ENCODE peak calls at places on chromosomes 4 and X, in ten cellular contexts. P is K562, V is AG04450, O is fibroblast of lung, Q is choroid plexus epithelial cell, A is cardiac fibroblast, J is fibroblast of the aortic adventitia, N is HCT116, L is GM12865, E is adrenal gland. Y is an unnamed sample.

GRCh38 chr4:10188400-10189004 is 71.9 kb upstream of the WDR1 start:
- DNase-seq in Q (no peak), J (no peak), E (no peak), V (no peak), N (no peak), L (no peak), A (no peak), P (no peak), O (no peak), Y (no peak)

GRCh38 chrX:49157194-49157593 is 5.4 kb upstream of the MAGIX start:
- DNase-seq in L (no peak), O (no peak), N (no peak), P (no peak), A (no peak), Q (no peak), E (no peak), J (no peak), V (no peak), Y (no peak)

GRCh38 chrX:102835504-102836146 is 101.4 kb upstream of the RAB40AL start:
- DNase-seq in J (peak; percentile 55), N (no peak), P (peak; percentile 11), Q (peak; percentile 61), O (peak; percentile 51), A (peak; percentile 50), L (peak; percentile 26), E (peak; percentile 34), V (no peak), Y (no peak)

GRCh38 chr4:113109106-113109740 is 59.8 kb downstream of the ANK2 start:
- DNase-seq in O (no peak), L (no peak), E (no peak), P (no peak), Q (no peak), J (no peak), A (no peak), N (no peak), V (no peak), Y (no peak)

GRCh38 chrX:69158166-69159040 is 6.8 kb downstream of the PJA1 start:
- DNase-seq in Q (peak; percentile 88), E (peak; percentile 70), N (no peak), P (peak; percentile 34), L (peak; percentile 61), J (peak; percentile 82), A (peak; percentile 91), V (peak; percentile 48), O (peak; percentile 83), Y (peak; percentile 31)

GRCh38 chr4:120915311-120915710 is 7.2 kb downstream of the PRDM5 start:
- DNase-seq in V (no peak), L (no peak), P (no peak), J (no peak), E (no peak), Q (no peak), N (no peak), A (no peak), O (no peak), Y (no peak)

GRCh38 chrX:154020500-154021115 is 906 bp upstream of the IRAK1 start:
- DNase-seq in J (no peak), P (no peak), V (no peak), L (no peak), O (no peak), Q (no peak), E (no peak), N (no peak), A (no peak), Y (no peak)

GRCh38 chr4:88040707-88041106 is 33.3 kb downstream of the PKD2 start:
- DNase-seq in N (no peak), A (no peak), L (no peak), E (no peak), J (no peak), Q (no peak), P (no peak), V (no peak), O (no peak), Y (no peak)

GRCh38 chrX:41822917-41823316 is 98.9 kb downstream of the GPR82 start:
- DNase-seq in J (no peak), V (no peak), P (peak; percentile 16), A (no peak), E (no peak), O (no peak), Q (no peak), N (no peak), L (no peak), Y (no peak)

GRCh38 chr4:182142146-182143085 is 100.8 kb upstream of the TENM3 start:
- DNase-seq in N (no peak), L (no peak), P (no peak), V (no peak), J (peak; percentile 26), O (peak; percentile 64), A (peak; percentile 3), Q (peak; percentile 63), E (peak; percentile 53), Y (peak; percentile 29)

GRCh38 chrX:16119353-16120220 is 3.8 kb upstream of the GRPR start:
- DNase-seq in Q (no peak), O (no peak), E (no peak), A (no peak), V (no peak), N (no peak), J (no peak), P (no peak), L (peak; percentile 84), Y (no peak)

GRCh38 chr4:88523325-88524129 is at the start of gene PYURF:
- DNase-seq in P (peak; percentile 91), L (peak; percentile 93), N (peak; percentile 71), O (peak; percentile 93), J (peak; percentile 88), E (peak; percentile 97), Q (peak; percentile 96), A (peak; percentile 95), V (peak; percentile 73), Y (peak; percentile 79)

GRCh38 chrX:9786839-9787635 is 808 bp downstream of the SHROOM2 start:
- DNase-seq in P (no peak), A (peak; percentile 10), N (no peak), Q (no peak), O (peak; percentile 18), L (no peak), J (no peak), V (no peak), E (no peak), Y (no peak)

GRCh38 chrX:127276326-127276725 is 456.8 kb downstream of the PRR32 start:
- DNase-seq in L (no peak), J (no peak), O (no peak), P (no peak), E (no peak), N (no peak), A (no peak), Q (no peak), V (no peak), Y (no peak)

GRCh38 chr4:28369504-28369903 is 1508.9 kb downstream of the STIM2 start:
- DNase-seq in E (no peak), P (no peak), A (peak; percentile 90), N (no peak), O (no peak), L (no peak), Q (peak; percentile 28), J (peak; percentile 53), V (no peak), Y (no peak)

GRCh38 chr4:118918388-118918787 is 29.7 kb downstream of the SYNPO2 start:
- DNase-seq in O (peak; percentile 94), L (no peak), P (no peak), A (peak; percentile 91), N (no peak), V (peak; percentile 77), E (no peak), Q (peak; percentile 94), J (peak; percentile 93), Y (peak; percentile 86)

DNA sequence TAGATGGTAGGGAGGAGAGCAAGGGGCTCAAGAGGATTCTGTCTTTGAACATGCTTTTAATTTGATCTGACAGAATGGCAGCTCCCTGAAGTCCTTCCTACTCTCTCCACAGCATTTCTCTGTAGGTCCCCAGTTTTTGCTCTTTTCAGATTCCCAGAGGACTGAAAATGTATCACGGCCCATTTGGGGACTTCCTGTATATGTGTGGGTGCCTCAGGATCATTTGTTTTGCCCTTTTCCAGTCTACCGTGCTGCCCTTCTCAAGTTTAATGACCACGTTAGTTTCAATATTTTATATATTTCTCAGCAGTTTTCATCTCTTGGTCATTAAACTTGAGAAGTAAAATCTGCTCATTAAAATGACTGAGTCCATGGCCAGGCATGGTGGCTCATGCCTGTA is 2.3 kb downstream of the TBC1D1 start:
- DNase-seq in O (no peak), L (no peak), N (no peak), P (no peak), A (no peak), Q (no peak), V (no peak), E (no peak), J (no peak), Y (no peak)
- H3K4me3 ChIP-seq in O (no peak overlapping the region), L (peak overlapping the region; percentile 75), N (no peak overlapping the region), P (no peak overlapping the region), A (no peak overlapping the region), Q (no peak overlapping the region), V (no peak overlapping the region), E (no peak overlapping the region), J (no peak overlapping the region), Y (no peak overlapping the region)

DNA sequence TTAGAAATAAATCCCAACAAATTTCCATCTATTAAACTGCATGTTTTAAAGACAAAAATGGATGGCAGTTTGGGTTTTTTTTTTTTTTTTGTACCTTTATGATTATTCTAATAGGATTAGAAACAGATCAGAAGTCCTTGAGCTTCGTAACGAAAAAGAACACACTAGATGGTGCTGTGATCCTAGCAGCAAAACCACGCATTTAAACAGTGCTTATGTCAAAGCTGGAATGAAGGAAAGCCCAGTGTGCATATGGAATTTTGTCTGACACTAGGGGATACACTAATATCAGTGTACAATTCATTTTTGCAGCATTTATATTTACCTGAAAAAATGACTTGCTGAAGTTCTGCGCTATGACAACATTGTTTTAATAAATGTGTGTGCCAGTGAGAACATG is 229.1 kb downstream of the VEGFC start:
- DNase-seq in V (no peak), N (no peak), O (peak; percentile 91), E (no peak), J (peak; percentile 82), L (no peak), P (no peak), Q (peak; percentile 81), A (peak; percentile 75), Y (no peak)
- TF ChIP-seq CTCF in V (peak; percentile 43), N (no peak), O (peak; percentile 35), E (no peak), J (peak; percentile 46), L (no peak), P (no peak), Q (peak; percentile 52), A (peak; percentile 30), Y (peak; percentile 26)

GRCh38 chrX:3939967-3940610 is 226.6 kb upstream of the PRKX start:
- DNase-seq in A (peak; percentile 14), E (no peak), Q (peak; percentile 30), P (peak; percentile 3), N (peak; percentile 15), J (peak; percentile 36), V (no peak), O (peak; percentile 4), L (peak; percentile 14), Y (peak; percentile 12)
- H3K4me3 ChIP-seq in A (no peak overlapping the region), E (no peak overlapping the region), Q (no peak overlapping the region), P (no peak overlapping the region), N (no peak overlapping the region), J (no peak overlapping the region), V (no peak overlapping the region), O (no peak overlapping the region), L (no peak overlapping the region), Y (no peak overlapping the region)

DNA sequence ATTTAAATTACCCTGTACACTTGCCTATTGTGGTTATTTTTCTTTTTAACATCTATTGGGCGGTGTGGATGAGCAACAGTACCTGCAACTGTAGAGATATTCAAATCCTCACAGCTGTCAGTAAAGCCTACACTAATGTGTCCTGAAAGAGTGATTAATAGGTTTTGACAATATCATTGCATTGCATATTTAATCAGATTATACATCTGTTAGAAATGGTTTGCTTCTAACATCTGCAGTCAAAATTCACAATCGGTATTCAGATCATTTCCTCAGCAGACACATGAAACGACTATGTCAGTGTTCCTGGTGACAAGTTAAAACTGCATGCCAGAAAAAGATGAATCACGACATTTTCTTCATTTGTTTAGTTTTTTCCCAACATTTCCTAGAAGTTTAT is 254.6 kb upstream of the EPHA5 start:
- DNase-seq in L (no peak), E (no peak), Q (no peak), O (no peak), J (no peak), V (no peak), P (no peak), N (no peak), A (peak; percentile 7), Y (no peak)
- TF ChIP-seq CTCF in L (no peak), E (no peak), Q (no peak), O (no peak), J (no peak), V (no peak), P (no peak), N (no peak), A (no peak), Y (no peak)

Y was measured in astrocyte of the cerebellum.